ENCODE peak calls at places on chromosomes 5 and 9, in five cellular contexts. I is HCT116, Y is spleen, K is HepG2, P is sigmoid colon. W is an unnamed sample.

GRCh38 chr5:72648511-72648910 is 141.3 kb upstream of the ZNF366 start:
- DNase-seq in I (no peak), Y (no peak), K (no peak), P (peak), W (no peak)

GRCh38 chr9:113708821-113709713 is 167.0 kb upstream of the ZNF618 start:
- DNase-seq in I (no peak), Y (no peak), K (peak), P (no peak), W (no peak)

GRCh38 chr5:173542964-173543363 is 73.5 kb downstream of the BOD1 start:
- DNase-seq in I (no peak), Y (no peak), K (no peak), P (no peak), W (no peak)

GRCh38 chr5:40385544-40385943 is 294.2 kb upstream of the PTGER4 start:
- DNase-seq in I (peak), Y (no peak), K (no peak), P (no peak), W (no peak)

GRCh38 chr9:109411818-109412352 is 86.2 kb downstream of the PTPN3 start:
- DNase-seq in I (no peak), Y (no peak), K (no peak), P (no peak), W (no peak)

GRCh38 chr5:135832941-135833340 is 1.5 kb upstream of the SLC25A48 start:
- DNase-seq in I (no peak), Y (peak), K (no peak), P (no peak), W (no peak)

GRCh38 chr5:178381206-178381605 is 148.6 kb upstream of the PHYKPL start:
- DNase-seq in I (no peak), Y (peak), K (no peak), P (no peak), W (no peak)

GRCh38 chr9:37262410-37262809 is 142.0 kb downstream of the ZCCHC7 start:
- DNase-seq in I (no peak), Y (no peak), K (no peak), P (no peak), W (no peak)

GRCh38 chr9:9996259-9996658 is 616.5 kb downstream of the PTPRD start:
- DNase-seq in I (no peak), Y (no peak), K (no peak), P (no peak), W (no peak)

GRCh38 chr5:73300520-73301207 is 127.7 kb downstream of the TMEM174 start:
- DNase-seq in I (no peak), Y (no peak), K (no peak), P (no peak), W (no peak)

GRCh38 chr5:176891331-176891958 is 7.7 kb downstream of the HK3 start:
- DNase-seq in I (no peak), Y (peak), K (no peak), P (peak), W (no peak)

GRCh38 chr5:122774861-122775712 is at the start of gene SNX2:
- DNase-seq in I (peak), Y (peak), K (peak), P (peak), W (peak)

GRCh38 chr5:110703481-110703880 is 23.0 kb downstream of the TMEM232 start:
- DNase-seq in I (no peak), Y (no peak), K (no peak), P (no peak), W (no peak)

GRCh38 chr9:114108016-114108833 is 9.1 kb upstream of the KIF12 start:
- DNase-seq in I (peak), Y (peak), K (peak), P (peak), W (no peak)

GRCh38 chr5:65446682-65447081 is 35.0 kb downstream of the ADAMTS6 start:
- DNase-seq in I (no peak), Y (no peak), K (no peak), P (no peak), W (no peak)

GRCh38 chr5:51860532-51861018 is 477.3 kb downstream of the ISL1 start:
- DNase-seq in I (peak), Y (no peak), K (no peak), P (no peak), W (no peak)
- TF ChIP-seq POLR2AphosphoS5 in I (no peak), Y (no peak), K (no peak), P (no peak), W (no peak)

DNA sequence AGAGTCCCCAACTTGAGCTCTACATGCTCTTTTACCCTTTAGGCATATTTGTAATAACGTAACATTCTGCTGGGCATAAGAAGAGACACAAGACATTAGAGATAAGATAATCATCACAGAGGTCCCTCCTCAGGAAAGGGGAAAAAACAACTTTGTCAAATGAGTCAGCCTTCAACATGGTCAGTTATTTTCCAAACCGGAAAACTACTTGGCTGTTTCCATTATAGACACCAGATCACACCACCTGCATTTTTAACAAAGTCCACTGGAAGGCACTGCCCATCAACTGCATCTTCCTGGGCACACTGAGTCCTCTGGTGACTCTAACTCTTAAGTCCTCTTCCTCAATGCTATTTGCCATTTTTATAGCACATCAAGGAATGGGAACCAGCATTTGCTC is 221.8 kb downstream of the FAM114A2 start:
- DNase-seq in I (no peak), Y (no peak), K (no peak), P (no peak), W (no peak)
- TF ChIP-seq CTCF in I (no peak), Y (no peak), K (no peak), P (no peak), W (no peak)

GRCh38 chr5:132420706-132421272 is 51.3 kb downstream of the SLC22A5 start:
- DNase-seq in I (no peak), Y (peak), K (no peak), P (no peak), W (peak)
- TF ChIP-seq POLR2A in I (no peak), Y (no peak), K (no peak), P (no peak), W (no peak)

DNA sequence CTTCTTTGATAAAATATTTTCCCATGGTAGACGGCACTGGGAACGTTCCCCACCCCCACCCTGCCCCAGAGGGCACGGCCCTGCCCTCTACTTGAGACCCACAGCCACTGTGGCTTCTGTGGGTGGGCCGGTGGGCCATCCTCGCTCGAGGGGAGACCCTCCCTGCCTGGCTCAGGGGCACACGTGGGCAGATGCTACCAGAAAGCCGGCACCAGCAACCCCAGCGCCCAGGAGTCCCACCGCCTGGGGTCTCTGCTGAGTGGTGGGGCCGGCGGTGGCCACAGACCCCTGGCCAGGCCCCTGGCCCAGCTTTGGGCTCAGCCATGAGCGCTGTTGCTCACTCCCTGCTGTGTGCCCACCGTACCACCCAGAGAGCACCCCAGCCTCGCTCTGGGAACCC is 16.5 kb upstream of the NRARP start:
- DNase-seq in I (no peak), Y (peak), K (no peak), P (peak), W (no peak)
- TF ChIP-seq POLR2AphosphoS5 in I (no peak), Y (no peak), K (no peak), P (no peak), W (no peak)

GRCh38 chr5:2334686-2335085 is 416.8 kb downstream of the IRX2 start:
- DNase-seq in I (no peak), Y (no peak), K (no peak), P (no peak), W (no peak)

GRCh38 chr5:2335727-2336515 is 415.6 kb downstream of the IRX2 start:
- DNase-seq in I (no peak), Y (no peak), K (no peak), P (no peak), W (peak)

GRCh38 chr5:2332521-2332920 is 419.0 kb downstream of the IRX2 start:
- DNase-seq in I (no peak), Y (no peak), K (no peak), P (no peak), W (peak)

GRCh38 chr5:2338686-2339085 is 412.8 kb downstream of the IRX2 start:
- DNase-seq in I (no peak), Y (no peak), K (no peak), P (no peak), W (peak)

DNA sequence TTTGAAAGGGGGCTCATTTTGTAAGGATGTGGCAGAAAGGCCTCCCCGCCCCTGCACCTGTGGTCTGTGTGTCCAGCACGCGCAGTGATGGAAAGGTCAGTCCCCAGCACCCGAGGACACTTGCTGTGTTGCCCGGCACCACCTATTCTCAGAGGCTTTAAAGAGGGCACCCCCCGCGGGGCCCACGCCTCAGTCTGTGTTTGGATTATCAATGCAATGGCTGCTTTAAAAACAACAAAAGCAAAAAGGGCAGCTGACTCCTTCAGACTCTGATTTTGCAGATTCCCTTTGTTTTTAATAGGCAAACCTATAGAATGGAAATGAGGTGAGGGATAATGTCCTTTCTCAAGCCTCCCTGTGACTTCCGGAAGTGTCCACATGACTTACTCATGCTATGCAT is 416.3 kb downstream of the IRX2 start:
- DNase-seq in I (no peak), Y (no peak), K (no peak), P (no peak), W (peak)
- TF ChIP-seq CTCF in I (no peak), Y (no peak), K (no peak), P (no peak), W (no peak)

DNA sequence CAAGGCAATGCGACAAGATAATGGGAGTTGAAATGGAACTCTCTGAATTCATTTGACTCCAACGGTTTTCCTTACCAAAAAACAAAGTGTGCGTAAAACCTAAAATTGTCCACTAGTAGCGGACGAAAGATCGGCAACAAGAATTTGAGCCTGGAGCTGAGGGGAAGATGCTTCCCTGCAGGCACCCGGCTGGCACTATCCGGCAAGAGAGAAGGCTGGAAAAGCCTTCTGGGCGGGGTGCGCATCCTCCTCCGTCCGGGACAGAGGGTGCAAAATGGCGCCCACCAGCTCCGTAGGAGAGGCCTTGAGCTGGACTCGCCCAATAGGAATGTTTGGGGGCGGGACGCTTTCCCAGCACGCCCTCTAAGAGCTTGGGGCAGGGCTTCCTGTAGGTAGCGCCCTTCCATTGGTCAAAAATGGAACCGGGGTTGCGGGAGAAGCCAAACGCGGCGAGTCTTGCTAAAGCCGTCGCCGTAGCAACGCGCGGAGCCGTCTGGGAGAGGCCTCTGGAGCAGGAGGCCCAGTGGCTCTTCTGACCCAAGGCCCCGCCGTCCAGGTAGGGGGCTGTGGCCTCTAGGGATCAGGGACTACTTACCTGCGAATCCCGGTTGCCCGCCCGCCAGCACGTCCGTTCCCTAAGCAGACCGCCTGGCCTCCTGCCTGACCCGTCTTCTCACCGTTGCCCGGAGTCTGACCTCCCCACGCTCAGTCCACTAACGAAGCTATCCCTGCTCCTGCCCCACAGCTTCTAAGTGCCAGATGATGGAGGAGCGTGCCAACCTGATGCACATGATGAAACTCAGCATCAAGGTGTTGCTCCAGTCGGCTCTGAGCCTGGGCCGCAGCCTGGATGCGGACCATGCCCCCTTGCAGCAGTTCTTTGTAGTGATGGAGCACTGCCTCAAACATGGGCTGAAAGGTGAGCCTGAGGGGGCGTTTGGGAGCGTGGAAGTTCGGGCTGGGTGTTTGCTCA is 9.2 kb downstream of the RUFY1 start:
- DNase-seq in I (peak), Y (peak), K (peak), P (peak), W (peak)
- TF ChIP-seq POLR2A in I (peak), Y (peak), K (peak), P (peak), W (peak)

GRCh38 chr9:136799854-136800657 is 3.9 kb downstream of the CCDC183 start:
- DNase-seq in I (peak), Y (peak), K (peak), P (peak), W (no peak)
- TF ChIP-seq POLR2AphosphoS5 in I (peak), Y (peak), K (peak), P (no peak), W (no peak)

W was measured in esophagus muscularis mucosa.